ENCODE peak calls at places on chromosomes 6 and 20, in nine cellular contexts. Y, I, W, N, P, Z, B, Q and C are unnamed samples.

GRCh38 chr6:74356385-74356784 is 660.4 kb downstream of the CD109 start:
- DNase-seq in Y (peak; percentile 33), I (no peak), W (no peak), N (no peak), P (no peak), Z (no peak), B (no peak), Q (no peak), C (peak; percentile 34)

GRCh38 chr6:119720160-119720559 is 370.6 kb upstream of the MAN1A1 start:
- DNase-seq in Y (no peak), I (no peak), W (no peak), N (peak; percentile 13), P (no peak), Z (no peak), B (no peak), Q (no peak), C (peak; percentile 3)

GRCh38 chr6:3663081-3663480 is 88.4 kb downstream of the PXDC1 start:
- DNase-seq in Y (no peak), I (no peak), W (no peak), N (no peak), P (no peak), Z (no peak), B (no peak), Q (no peak), C (no peak)

GRCh38 chr20:13788167-13788834 is 3.5 kb downstream of the NDUFAF5 start:
- DNase-seq in Y (peak; percentile 52), I (peak; percentile 55), W (peak; percentile 63), N (peak; percentile 88), P (peak; percentile 33), Z (peak; percentile 22), B (peak; percentile 21), Q (peak; percentile 46), C (peak; percentile 74)

GRCh38 chr6:3346476-3346875 is 87.7 kb downstream of the PSMG4 start:
- DNase-seq in Y (no peak), I (no peak), W (no peak), N (no peak), P (no peak), Z (no peak), B (peak; percentile 15), Q (no peak), C (no peak)

GRCh38 chr20:47735412-47736400 is 49.6 kb downstream of the SULF2 start:
- DNase-seq in Y (no peak), I (no peak), W (no peak), N (peak; percentile 31), P (peak; percentile 48), Z (no peak), B (no peak), Q (no peak), C (no peak)

GRCh38 chr6:5749016-5749665 is 257.6 kb downstream of the NRN1 start:
- DNase-seq in Y (no peak), I (no peak), W (no peak), N (no peak), P (no peak), Z (no peak), B (no peak), Q (no peak), C (no peak)

GRCh38 chr6:21634582-21634981 is 41.0 kb downstream of the SOX4 start:
- DNase-seq in Y (peak; percentile 93), I (peak; percentile 64), W (no peak), N (peak; percentile 30), P (no peak), Z (peak; percentile 90), B (no peak), Q (no peak), C (peak; percentile 39)

GRCh38 chr6:132760256-132760655 is 2.6 kb upstream of the VNN2 start:
- DNase-seq in Y (no peak), I (no peak), W (no peak), N (no peak), P (no peak), Z (no peak), B (no peak), Q (no peak), C (no peak)

GRCh38 chr20:57361517-57361916 is 10.5 kb downstream of the RAE1 start:
- DNase-seq in Y (peak; percentile 81), I (peak; percentile 60), W (no peak), N (no peak), P (no peak), Z (peak; percentile 68), B (no peak), Q (no peak), C (no peak)

GRCh38 chr6:135851442-135852271 is at the start of gene PDE7B:
- DNase-seq in Y (peak; percentile 71), I (peak; percentile 97), W (no peak), N (no peak), P (peak; percentile 89), Z (peak; percentile 91), B (peak; percentile 31), Q (peak; percentile 82), C (peak; percentile 47)

GRCh38 chr6:83708970-83709747 is at the start of gene SNAP91:
- DNase-seq in Y (no peak), I (no peak), W (peak; percentile 90), N (no peak), P (peak; percentile 28), Z (peak; percentile 9), B (peak; percentile 68), Q (peak; percentile 2), C (peak; percentile 53)

GRCh38 chr20:61965606-61966491 is 99.8 kb downstream of the TAF4 start:
- DNase-seq in Y (no peak), I (no peak), W (no peak), N (peak; percentile 55), P (no peak), Z (no peak), B (no peak), Q (no peak), C (no peak)

GRCh38 chr6:106181664-106182418 is 95.7 kb downstream of the PRDM1 start:
- DNase-seq in Y (peak; percentile 55), I (no peak), W (no peak), N (no peak), P (no peak), Z (peak; percentile 84), B (no peak), Q (no peak), C (peak; percentile 50)

GRCh38 chr6:134982161-134982560 is 32.3 kb upstream of the ALDH8A1 start:
- DNase-seq in Y (no peak), I (no peak), W (no peak), N (no peak), P (no peak), Z (no peak), B (no peak), Q (no peak), C (no peak)